ENCODE peak calls at places on chromosomes 11 and 22, in six cellular contexts. S is GM12865, R is stomach, K is ovary, B is coronary artery, U is brain microvascular endothelial cell. X is an unnamed sample.

GRCh38 chr11:2797741-2798361 is 87.7 kb downstream of the CDKN1C start:
- DNase-seq in K (peak), R (peak), S (no peak), B (peak), U (no peak), X (no peak)

GRCh38 chr11:115279831-115280761 is 224.1 kb downstream of the CADM1 start:
- DNase-seq in B (no peak), K (no peak), R (no peak), U (no peak), S (no peak), X (no peak)

GRCh38 chr11:86592659-86593451 is 79.6 kb downstream of the ME3 start:
- DNase-seq in R (peak), U (peak), S (peak), K (peak), B (no peak), X (peak)

GRCh38 chr11:87252869-87253268 is 215.1 kb downstream of the TMEM135 start:
- DNase-seq in S (no peak), K (no peak), B (no peak), U (no peak), R (no peak), X (no peak)

GRCh38 chr11:91755951-91756707 is 468.5 kb upstream of the FAT3 start:
- DNase-seq in B (no peak), R (no peak), S (no peak), U (no peak), K (no peak), X (no peak)

GRCh38 chr11:122192634-122193245 is 76.7 kb upstream of the BLID start:
- DNase-seq in R (no peak), B (no peak), K (no peak), U (no peak), S (peak), X (peak)

GRCh38 chr11:5226732-5227327 is at the start of gene HBB:
- DNase-seq in S (no peak), R (no peak), U (no peak), K (no peak), B (no peak), X (no peak)

GRCh38 chr22:38704568-38705234 is 1.0 kb upstream of the GTPBP1 start:
- DNase-seq in K (no peak), U (no peak), B (no peak), R (no peak), S (no peak), X (peak)

GRCh38 chr11:96465537-96465936 is 75.7 kb downstream of the JRKL start:
- DNase-seq in U (no peak), S (no peak), B (no peak), K (no peak), R (no peak), X (no peak)

GRCh38 chr11:3803726-3804510 is 4.4 kb upstream of the PGAP2 start:
- DNase-seq in U (no peak), R (no peak), S (no peak), B (no peak), K (no peak), X (no peak)

GRCh38 chr11:37184371-37184770 is 586.3 kb upstream of the RAG2 start:
- DNase-seq in R (no peak), B (no peak), S (no peak), U (no peak), K (no peak), X (no peak)

GRCh38 chr11:123478352-123478986 is 48.4 kb downstream of the GRAMD1B start:
- DNase-seq in K (peak), R (peak), U (peak), S (peak), B (no peak), X (peak)

GRCh38 chr11:102151784-102152525 is 41.7 kb downstream of the YAP1 start:
- DNase-seq in S (no peak), R (no peak), K (no peak), B (no peak), U (no peak), X (no peak)

DNA sequence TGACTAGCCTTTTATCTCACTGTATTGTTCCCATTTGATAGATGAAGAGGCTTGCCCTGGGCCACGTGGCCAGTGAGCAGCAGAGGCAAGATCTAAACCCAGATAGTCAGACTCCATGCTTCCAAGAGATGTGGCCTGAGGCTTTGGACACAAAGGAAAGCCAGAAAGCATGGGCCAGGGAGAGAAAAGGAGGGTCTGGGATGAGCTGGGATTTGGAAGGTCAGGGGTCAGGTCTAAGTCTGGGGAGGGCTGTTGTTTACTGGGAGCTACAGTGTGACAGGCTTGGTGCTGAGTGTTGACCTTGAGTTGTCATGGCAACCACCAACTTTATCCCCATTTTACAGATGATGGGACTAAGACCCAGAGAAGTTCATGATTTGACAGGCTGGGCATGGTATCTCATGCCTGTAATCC is 2.1 kb downstream of the SLC35E4 start:
- DNase-seq in S (no peak), R (no peak), B (no peak), U (no peak), K (no peak), X (peak)
- H3K4me3 ChIP-seq in S (peak), R (no peak), B (peak), U (peak), K (no peak), X (peak)

DNA sequence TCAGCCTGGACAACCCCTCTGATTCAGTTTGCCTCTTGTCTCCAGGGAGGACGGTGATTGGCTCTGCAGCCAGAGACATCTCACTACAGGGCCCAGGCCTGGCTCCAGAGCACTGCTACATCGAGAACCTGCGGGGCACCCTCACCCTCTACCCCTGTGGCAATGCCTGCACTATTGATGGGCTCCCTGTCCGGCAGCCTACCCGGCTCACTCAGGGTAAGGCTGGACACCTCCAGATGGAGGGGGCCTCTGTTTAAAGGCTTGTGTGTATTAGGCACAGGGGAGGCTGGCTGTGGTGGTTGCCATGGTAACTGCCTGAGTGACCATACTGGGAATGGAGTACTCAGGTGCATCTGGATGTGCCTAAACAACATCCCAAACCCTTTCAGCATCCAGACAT is 8.6 kb downstream of the PHLDB1 start:
- DNase-seq in R (no peak), B (peak), U (no peak), K (no peak), S (no peak), X (no peak)
- TF ChIP-seq CTCF in R (no peak), B (no peak), U (no peak), K (no peak), S (no peak), X (no peak)

GRCh38 chr11:68012044-68012842 is 2.1 kb downstream of the ALDH3B1 start:
- DNase-seq in S (no peak), R (no peak), B (no peak), K (no peak), U (no peak), X (no peak)

GRCh38 chr11:68008381-68009337 is 1.5 kb upstream of the ALDH3B1 start:
- DNase-seq in R (peak), S (no peak), K (no peak), B (no peak), U (no peak), X (no peak)

GRCh38 chr11:68009391-68010000 is 631 bp upstream of the ALDH3B1 start:
- DNase-seq in U (peak), R (no peak), B (no peak), K (no peak), S (peak), X (peak)

GRCh38 chr11:68011046-68011943 is 1.2 kb downstream of the ALDH3B1 start:
- DNase-seq in U (no peak), K (no peak), R (no peak), S (no peak), B (no peak), X (no peak)

GRCh38 chr11:68010058-68011041 is at the start of gene ALDH3B1:
- DNase-seq in B (peak), K (peak), S (peak), R (peak), U (peak), X (peak)
- H3K4me3 ChIP-seq in B (peak), K (peak), S (no peak), R (peak), U (peak), X (peak)

GRCh38 chr22:48233586-48233985 is 1471.1 kb downstream of the TBC1D22A start:
- DNase-seq in B (no peak), U (no peak), K (no peak), S (no peak), R (no peak), X (no peak)
- TF ChIP-seq CTCF in B (no peak), U (no peak), K (no peak), S (no peak), R (no peak), X (no peak)

GRCh38 chr11:95228081-95228859 is 2.7 kb downstream of the SESN3 start:
- DNase-seq in S (no peak), R (no peak), B (no peak), U (no peak), K (no peak), X (peak)
- H3K4me3 ChIP-seq in S (no peak), R (peak), B (peak), U (no peak), K (no peak), X (peak)

GRCh38 chr11:58060939-58061672 is 30.4 kb downstream of the OR6Q1 start:
- DNase-seq in B (no peak), R (no peak), S (no peak), K (no peak), U (no peak), X (peak)
- TF ChIP-seq CTCF in B (no peak), R (no peak), S (no peak), K (no peak), U (peak), X (peak)

GRCh38 chr11:57460756-57461749 is 725 bp downstream of the RTN4RL2 start:
- DNase-seq in U (no peak), R (no peak), S (no peak), B (no peak), K (no peak), X (no peak)
- H3K4me3 ChIP-seq in U (peak), R (peak), S (peak), B (peak), K (peak), X (peak)

DNA sequence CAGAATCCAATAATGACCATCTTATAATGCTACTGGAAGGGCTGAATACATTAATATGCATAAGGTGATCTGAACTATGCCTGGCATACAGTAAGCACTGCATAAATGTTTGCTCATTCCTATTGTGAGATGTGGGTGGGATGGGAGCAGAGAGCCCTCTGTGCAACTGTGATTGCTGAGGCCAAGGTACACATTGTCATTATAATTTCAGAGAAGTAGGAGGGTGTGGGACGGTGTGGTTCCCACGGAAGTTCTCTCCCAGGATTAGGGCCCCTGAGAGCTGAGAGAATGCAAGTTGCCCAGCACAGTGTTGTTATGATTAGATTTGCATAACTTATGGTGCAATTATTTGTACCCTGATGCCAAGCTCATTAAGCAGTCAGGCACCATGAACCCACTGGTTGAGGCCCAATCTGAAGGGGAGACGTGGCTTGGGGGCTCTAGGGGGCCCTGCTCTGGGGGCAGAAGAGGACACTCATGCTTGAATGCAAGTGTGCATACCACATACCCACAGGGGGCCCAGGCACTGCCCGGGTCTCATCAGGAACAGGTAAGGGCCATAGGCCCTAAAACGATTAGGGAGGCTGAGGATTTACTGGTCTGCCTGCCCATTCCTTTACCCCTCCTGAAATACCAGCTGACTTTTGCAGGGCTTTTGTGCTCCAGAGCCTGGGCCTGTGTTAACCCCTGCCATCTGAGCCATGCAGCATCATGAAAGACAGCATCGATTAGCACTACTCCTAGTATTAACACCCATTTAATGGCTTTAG is 72.8 kb downstream of the THAP12 start:
- DNase-seq in R (no peak), S (no peak), B (no peak), K (no peak), U (no peak), X (no peak)
- TF ChIP-seq CTCF in R (no peak), S (no peak), B (no peak), K (no peak), U (no peak), X (no peak)

DNA sequence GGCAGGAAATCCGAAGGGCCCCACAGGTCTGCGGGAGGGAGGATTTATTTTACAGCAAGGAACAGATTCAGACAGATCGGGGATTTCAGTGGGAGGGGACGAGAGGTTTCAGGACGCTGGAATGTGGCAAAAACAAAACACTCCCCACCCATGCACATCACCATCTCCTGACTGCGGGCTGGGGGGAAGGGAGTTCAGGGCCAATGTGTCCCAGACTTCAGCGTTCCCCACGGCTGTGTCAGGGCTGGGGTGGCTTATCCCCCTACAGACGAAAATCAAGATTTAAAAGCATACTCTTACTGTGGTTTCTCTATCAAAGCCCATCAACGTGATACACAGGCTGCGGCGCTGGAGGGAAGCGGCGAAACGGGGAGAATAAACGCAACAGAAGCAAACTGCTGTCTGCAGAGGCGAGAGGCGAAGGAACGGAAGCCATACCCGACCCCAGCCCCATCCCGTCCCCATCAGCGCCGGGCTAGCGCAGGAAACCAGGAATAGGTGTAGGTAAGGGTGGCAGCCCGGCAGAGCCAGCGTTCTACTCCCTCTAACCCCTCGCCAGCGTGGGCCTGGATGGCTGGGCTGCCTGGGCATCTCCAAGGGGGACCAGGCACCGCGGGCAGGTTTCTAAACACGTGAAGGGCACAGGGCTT is 2.7 kb downstream of the TENM4 start:
- DNase-seq in B (peak), S (no peak), U (no peak), K (peak), R (no peak), X (peak)
- H3K4me3 ChIP-seq in B (peak), S (no peak), U (peak), K (peak), R (peak), X (peak)